ENCODE peak calls at places on chromosome 21, in eight cellular contexts. Q is stomach; W is EH; C is activated CD8-positive, alpha-beta memory T cell treated with anti-CD3 and anti-CD28 coated beads for 4 hours; L is naive thymus-derived CD8-positive, alpha-beta T cell; H is NCI-H1092; E is endothelial cell; S is GM20000. U is an unnamed sample.

GRCh38 chr21:37220433-37220980 is 46.6 kb downstream of the VPS26C start:
- DNase-seq in Q (no peak), W (peak), C (no peak), L (no peak), H (peak), E (peak), S (peak), U (peak)

GRCh38 chr21:28445081-28445830 is 547.4 kb downstream of the LTN1 start:
- DNase-seq in Q (no peak), W (peak), C (no peak), L (no peak), H (no peak), E (no peak), S (no peak), U (no peak)

GRCh38 chr21:15241997-15242767 is 177.4 kb upstream of the NRIP1 start:
- DNase-seq in Q (no peak), W (no peak), C (no peak), L (no peak), H (no peak), E (no peak), S (no peak), U (no peak)

GRCh38 chr21:42721341-42721824 is 68.0 kb downstream of the PDE9A start:
- DNase-seq in Q (no peak), W (no peak), C (no peak), L (no peak), H (no peak), E (no peak), S (no peak), U (no peak)

GRCh38 chr21:15543473-15543872 is 186.3 kb upstream of the USP25 start:
- DNase-seq in Q (no peak), W (no peak), C (no peak), L (no peak), H (no peak), E (no peak), S (no peak), U (no peak)

GRCh38 chr21:43598416-43599120 is 60.7 kb downstream of the HSF2BP start:
- DNase-seq in Q (no peak), W (peak), C (no peak), L (no peak), H (no peak), E (no peak), S (no peak), U (no peak)

GRCh38 chr21:27157097-27157496 is 190.2 kb upstream of the ADAMTS5 start:
- DNase-seq in Q (no peak), W (no peak), C (no peak), L (no peak), H (no peak), E (no peak), S (no peak), U (no peak)

GRCh38 chr21:21341041-21341440 is 342.8 kb downstream of the NCAM2 start:
- DNase-seq in Q (no peak), W (no peak), C (no peak), L (no peak), H (no peak), E (no peak), S (no peak), U (no peak)

GRCh38 chr21:27083144-27083543 is 116.3 kb upstream of the ADAMTS5 start:
- DNase-seq in Q (no peak), W (no peak), C (no peak), L (no peak), H (no peak), E (no peak), S (no peak), U (no peak)

GRCh38 chr21:20591294-20591693 is 406.9 kb upstream of the NCAM2 start:
- DNase-seq in Q (no peak), W (no peak), C (no peak), L (no peak), H (no peak), E (no peak), S (no peak), U (no peak)

GRCh38 chr21:41548781-41549180 is 40.8 kb upstream of the TMPRSS2 start:
- DNase-seq in Q (peak), W (no peak), C (no peak), L (no peak), H (no peak), E (no peak), S (no peak), U (no peak)

GRCh38 chr21:43262427-43262826 is 93.6 kb downstream of the CRYAA start:
- DNase-seq in Q (no peak), W (no peak), C (no peak), L (no peak), H (no peak), E (no peak), S (no peak), U (no peak)

GRCh38 chr21:33943293-33943692 is 27.7 kb upstream of the ATP5PO start:
- DNase-seq in Q (no peak), W (no peak), C (no peak), L (no peak), H (no peak), E (no peak), S (no peak), U (no peak)

GRCh38 chr21:15826908-15827601 is 97.3 kb downstream of the USP25 start:
- DNase-seq in Q (no peak), W (no peak), C (no peak), L (no peak), H (no peak), E (no peak), S (no peak), U (no peak)

GRCh38 chr21:38306833-38307232 is 50.0 kb downstream of the KCNJ15 start:
- DNase-seq in Q (no peak), W (peak), C (no peak), L (no peak), H (no peak), E (no peak), S (no peak), U (no peak)

GRCh38 chr21:35905973-35906357 is 154.4 kb downstream of the SETD4 start:
- DNase-seq in Q (no peak), W (no peak), C (no peak), L (no peak), H (no peak), E (no peak), S (no peak), U (no peak)

GRCh38 chr21:26394341-26394740 is 178.7 kb downstream of the CYYR1 start:
- DNase-seq in Q (no peak), W (no peak), C (no peak), L (no peak), H (no peak), E (no peak), S (no peak), U (no peak)

GRCh38 chr21:46158666-46159300 is 3.4 kb upstream of the FTCD start:
- DNase-seq in Q (peak), W (no peak), C (no peak), L (no peak), H (no peak), E (no peak), S (no peak), U (no peak)

GRCh38 chr21:25708467-25709065 is 26.1 kb downstream of the ATP5PF start:
- DNase-seq in Q (peak), W (peak), C (peak), L (peak), H (peak), E (peak), S (peak), U (peak)

GRCh38 chr21:35077975-35078374 is 28.9 kb upstream of the RUNX1 start:
- DNase-seq in Q (no peak), W (no peak), C (no peak), L (no peak), H (no peak), E (no peak), S (no peak), U (no peak)

GRCh38 chr21:39020751-39021474 is 162.3 kb downstream of the PSMG1 start:
- DNase-seq in Q (no peak), W (peak), C (no peak), L (no peak), H (no peak), E (peak), S (no peak), U (no peak)

GRCh38 chr21:45982256-45982757 is 737 bp downstream of the COL6A1 start:
- DNase-seq in Q (no peak), W (peak), C (no peak), L (no peak), H (no peak), E (peak), S (no peak), U (no peak)

GRCh38 chr21:39581414-39581813 is 31.3 kb upstream of the B3GALT5 start:
- DNase-seq in Q (no peak), W (no peak), C (no peak), L (no peak), H (no peak), E (no peak), S (no peak), U (no peak)

GRCh38 chr21:45306453-45306831 is 18.7 kb upstream of the POFUT2 start:
- DNase-seq in Q (no peak), W (no peak), C (no peak), L (no peak), H (no peak), E (no peak), S (no peak), U (no peak)

GRCh38 chr21:28235169-28235892 is 757.3 kb downstream of the LTN1 start:
- DNase-seq in Q (no peak), W (no peak), C (no peak), L (no peak), H (no peak), E (no peak), S (no peak), U (no peak)

GRCh38 chr21:35147439-35147838 is 98.3 kb upstream of the RUNX1 start:
- DNase-seq in Q (no peak), W (no peak), C (no peak), L (no peak), H (no peak), E (no peak), S (no peak), U (no peak)

GRCh38 chr21:42137191-42137913 is 66.2 kb downstream of the UMODL1 start:
- DNase-seq in Q (no peak), W (no peak), C (no peak), L (peak), H (no peak), E (no peak), S (no peak), U (no peak)

GRCh38 chr21:29477347-29477746 is 178.6 kb downstream of the BACH1 start:
- DNase-seq in Q (no peak), W (no peak), C (no peak), L (no peak), H (no peak), E (no peak), S (no peak), U (no peak)

GRCh38 chr21:42102063-42102462 is 30.9 kb downstream of the UMODL1 start:
- DNase-seq in Q (no peak), W (peak), C (no peak), L (no peak), H (no peak), E (no peak), S (no peak), U (no peak)

GRCh38 chr21:44987301-44987885 is 47.6 kb downstream of the SLX9 start:
- DNase-seq in Q (no peak), W (no peak), C (no peak), L (no peak), H (no peak), E (no peak), S (no peak), U (no peak)

GRCh38 chr21:41759214-41759840 is 7.5 kb downstream of the RIPK4 start:
- DNase-seq in Q (no peak), W (peak), C (no peak), L (no peak), H (no peak), E (no peak), S (no peak), U (no peak)

GRCh38 chr21:28684351-28684750 is 308.3 kb downstream of the LTN1 start:
- DNase-seq in Q (no peak), W (no peak), C (no peak), L (no peak), H (no peak), E (no peak), S (no peak), U (no peak)

U was measured in CD4-positive, alpha-beta T cell.